ENCODE peak calls at places on chromosome 2, in seven cellular contexts. F is pons, M is A549, J is RPMI7951, P is left lung, Q is HFFc6, O is PC-9. K is an unnamed sample.
A peak's percentile ranks its signal among the peaks of the same experiment; 100 is the strongest.

GRCh38 chr2:171185941-171186340 is 25.2 kb upstream of the TLK1 start:
- DNase-seq in F (no peak), M (no peak), J (peak; percentile 46), P (no peak), Q (peak; percentile 80), O (no peak), K (no peak)

GRCh38 chr2:37881397-37881796 is 43.7 kb upstream of the RMDN2 start:
- DNase-seq in F (no peak), M (no peak), J (no peak), P (no peak), Q (no peak), O (no peak), K (no peak)

GRCh38 chr2:8661736-8662135 is 20.1 kb upstream of the ID2 start:
- DNase-seq in F (no peak), M (no peak), J (peak; percentile 41), P (no peak), Q (no peak), O (no peak), K (peak; percentile 20)

GRCh38 chr2:149690825-149691224 is 103.2 kb upstream of the MMADHC start:
- DNase-seq in F (no peak), M (no peak), J (no peak), P (no peak), Q (no peak), O (no peak), K (no peak)

GRCh38 chr2:181140414-181140813 is 160.0 kb downstream of the UBE2E3 start:
- DNase-seq in F (no peak), M (no peak), J (peak; percentile 33), P (no peak), Q (no peak), O (no peak), K (no peak)

GRCh38 chr2:201649442-201649841 is 6.1 kb upstream of the TMEM237 start:
- DNase-seq in F (no peak), M (no peak), J (no peak), P (no peak), Q (no peak), O (no peak), K (no peak)

GRCh38 chr2:196449083-196449482 is 190.4 kb upstream of the CCDC150 start:
- DNase-seq in F (no peak), M (no peak), J (no peak), P (no peak), Q (no peak), O (no peak), K (no peak)

GRCh38 chr2:106323337-106324013 is 129.4 kb upstream of the UXS1 start:
- DNase-seq in F (no peak), M (no peak), J (no peak), P (no peak), Q (no peak), O (no peak), K (no peak)